ENCODE peak calls at places on chromosomes 13 and 19, in four cellular contexts. X, J, W and E are unnamed samples.
A peak's percentile ranks its signal among the peaks of the same experiment; 100 is the strongest.

GRCh38 chr19:41701401-41702075 is 6.9 kb upstream of the CEACAM5 start:
- DNase-seq in W (no peak), X (peak; percentile 63), J (no peak), E (no peak)

GRCh38 chr13:78680611-78681010 is 21.7 kb upstream of the OBI1 start:
- DNase-seq in X (no peak), J (no peak), W (no peak), E (no peak)

GRCh38 chr19:48991823-48992570 is 1.1 kb downstream of the GYS1 start:
- DNase-seq in J (peak; percentile 85), W (peak; percentile 62), X (peak; percentile 53), E (peak; percentile 56)

GRCh38 chr19:17089238-17089637 is 13.7 kb downstream of the MYO9B start:
- DNase-seq in X (no peak), W (peak; percentile 85), J (peak; percentile 87), E (peak; percentile 54)

GRCh38 chr13:102693781-102694180 is 1.1 kb downstream of the METTL21C start:
- DNase-seq in J (peak; percentile 50), X (no peak), W (peak; percentile 6), E (no peak)

GRCh38 chr13:65615506-65615905 is 1614.6 kb downstream of the PCDH9 start:
- DNase-seq in J (no peak), W (no peak), X (no peak), E (no peak)

GRCh38 chr13:32205426-32206096 is 109.6 kb downstream of the ZAR1L start:
- DNase-seq in J (peak; percentile 98), W (peak; percentile 42), X (no peak), E (no peak)

GRCh38 chr19:17727843-17728242 is 8.6 kb downstream of the MAP1S start:
- DNase-seq in W (no peak), X (no peak), J (no peak), E (no peak)

GRCh38 chr13:52412128-52412527 is 6.2 kb upstream of the THSD1 start:
- DNase-seq in J (no peak), W (no peak), X (no peak), E (no peak)

GRCh38 chr19:9901020-9901419 is 35.3 kb downstream of the OLFM2 start:
- DNase-seq in J (no peak), X (no peak), W (no peak), E (no peak)

GRCh38 chr19:30551271-30551670 is 179.1 kb downstream of the ZNF536 start:
- DNase-seq in X (no peak), W (no peak), J (no peak), E (no peak)

GRCh38 chr19:13872695-13873389 is 4.1 kb upstream of the NANOS3 start:
- DNase-seq in J (peak; percentile 22), X (no peak), W (no peak), E (no peak)

GRCh38 chr13:76792680-76793334 is 93.4 kb downstream of the KCTD12 start:
- DNase-seq in X (no peak), J (peak; percentile 52), W (no peak), E (no peak)

GRCh38 chr13:99968521-99969367 is 2.8 kb downstream of the ZIC5 start:
- DNase-seq in X (no peak), J (no peak), W (no peak), E (no peak)

GRCh38 chr19:15401397-15401710 is 17.4 kb downstream of the AKAP8L start:
- DNase-seq in J (no peak), W (no peak), X (no peak), E (no peak)

GRCh38 chr13:94079876-94080275 is 399.6 kb downstream of the DCT start:
- DNase-seq in J (peak; percentile 53), W (no peak), X (no peak), E (peak; percentile 27)

GRCh38 chr19:47310819-47311218 is 1.2 kb downstream of the C5AR1 start:
- DNase-seq in J (peak; percentile 40), W (no peak), X (no peak), E (no peak)

GRCh38 chr19:51548891-51549305 is 17.4 kb upstream of the SIGLEC6 start:
- DNase-seq in J (no peak), W (no peak), X (no peak), E (no peak)

GRCh38 chr13:20608438-20609020 is 41.6 kb downstream of the IFT88 start:
- DNase-seq in X (no peak), W (no peak), J (no peak), E (no peak)

GRCh38 chr13:107864543-107865460 is 350.5 kb downstream of the LIG4 start:
- DNase-seq in X (peak; percentile 8), W (peak; percentile 49), J (peak; percentile 73), E (no peak)

GRCh38 chr19:35090160-35090794 is 25.3 kb upstream of the FXYD3 start:
- DNase-seq in X (peak; percentile 83), W (no peak), J (peak; percentile 58), E (no peak)

GRCh38 chr13:89737051-89737450 is 1610.4 kb upstream of the MIR17HG start:
- DNase-seq in W (no peak), J (no peak), X (no peak), E (no peak)

GRCh38 chr19:18230941-18231734 is 4.9 kb upstream of the PDE4C start:
- DNase-seq in J (no peak), W (no peak), X (peak; percentile 54), E (no peak)

GRCh38 chr13:102440259-102440936 is 38.5 kb upstream of the FGF14 start:
- DNase-seq in W (no peak), J (no peak), X (peak; percentile 31), E (no peak)

GRCh38 chr13:46097015-46097414 is 7.8 kb downstream of the CPB2 start:
- DNase-seq in X (no peak), W (no peak), J (no peak), E (no peak)

GRCh38 chr19:1822210-1822609 is 10.1 kb upstream of the ATP8B3 start:
- DNase-seq in J (no peak), W (no peak), X (no peak), E (no peak)

GRCh38 chr13:56713656-56714055 is 427.1 kb upstream of the PRR20A start:
- DNase-seq in J (no peak), X (no peak), W (no peak), E (no peak)

GRCh38 chr19:55247621-55248099 is 11.2 kb downstream of the PPP6R1 start:
- DNase-seq in J (peak; percentile 47), X (peak; percentile 83), W (no peak), E (peak; percentile 4)

GRCh38 chr13:23414682-23415081 is 18.8 kb downstream of the SACS start:
- DNase-seq in J (no peak), W (no peak), X (no peak), E (no peak)

GRCh38 chr13:23407996-23408395 is 25.5 kb downstream of the SACS start:
- DNase-seq in W (no peak), X (no peak), J (no peak), E (no peak)

GRCh38 chr13:23411706-23412105 is 21.8 kb downstream of the SACS start:
- DNase-seq in X (no peak), W (no peak), J (no peak), E (no peak)

DNA sequence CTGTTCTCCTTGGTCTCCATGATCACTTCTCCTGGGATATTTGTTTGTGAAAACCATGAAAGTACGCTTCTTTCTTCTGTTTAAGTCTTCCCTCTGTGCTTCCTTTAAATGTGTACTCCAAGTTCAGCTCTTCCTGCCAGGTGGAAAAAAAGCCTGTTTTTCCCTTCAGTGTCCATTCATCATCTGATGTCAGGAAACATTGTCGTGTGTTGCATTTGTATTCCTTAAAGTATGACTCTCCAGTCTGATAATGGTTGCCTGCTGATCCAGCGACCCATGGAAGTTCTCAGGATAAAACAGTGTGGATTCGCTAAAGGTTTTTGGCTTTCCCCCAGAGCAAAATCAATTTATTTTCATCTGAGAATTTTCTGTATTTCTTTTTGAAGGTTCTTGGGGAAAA is 22.3 kb downstream of the SACS start:
- DNase-seq in J (no peak), X (no peak), W (no peak), E (no peak)
- TF ChIP-seq CTCF in J (no peak), X (no peak), W (no peak), E (no peak)

GRCh38 chr13:39773833-39774232 is 118.4 kb downstream of the COG6 start:
- DNase-seq in J (no peak), W (no peak), X (no peak), E (no peak)

GRCh38 chr13:39776439-39776838 is 121.0 kb downstream of the COG6 start:
- DNase-seq in W (peak; percentile 51), X (no peak), J (peak; percentile 61), E (no peak)

GRCh38 chr13:39777021-39777420 is 121.6 kb downstream of the COG6 start:
- DNase-seq in J (no peak), X (no peak), W (no peak), E (no peak)

GRCh38 chr13:39779337-39780270 is 124.1 kb downstream of the COG6 start:
- DNase-seq in W (no peak), X (no peak), J (peak; percentile 58), E (no peak)

GRCh38 chr13:39777527-39778061 is 122.1 kb downstream of the COG6 start:
- DNase-seq in X (peak; percentile 24), J (peak; percentile 86), W (peak; percentile 55), E (peak; percentile 54)
- TF ChIP-seq CTCF in X (no peak), J (peak; percentile 46), W (peak; percentile 58), E (peak; percentile 45)

GRCh38 chr19:40534148-40534547 is 42.5 kb upstream of the SHKBP1 start:
- DNase-seq in X (no peak), W (no peak), J (no peak), E (no peak)

GRCh38 chr19:40528533-40529092 is 48.1 kb upstream of the SHKBP1 start:
- DNase-seq in X (no peak), W (no peak), J (no peak), E (no peak)

GRCh38 chr19:40529093-40529954 is 47.3 kb upstream of the SHKBP1 start:
- DNase-seq in X (peak; percentile 93), J (peak; percentile 72), W (peak; percentile 54), E (peak; percentile 40)

GRCh38 chr19:40530091-40530901 is 46.4 kb upstream of the SHKBP1 start:
- DNase-seq in W (no peak), X (peak; percentile 45), J (no peak), E (no peak)

DNA sequence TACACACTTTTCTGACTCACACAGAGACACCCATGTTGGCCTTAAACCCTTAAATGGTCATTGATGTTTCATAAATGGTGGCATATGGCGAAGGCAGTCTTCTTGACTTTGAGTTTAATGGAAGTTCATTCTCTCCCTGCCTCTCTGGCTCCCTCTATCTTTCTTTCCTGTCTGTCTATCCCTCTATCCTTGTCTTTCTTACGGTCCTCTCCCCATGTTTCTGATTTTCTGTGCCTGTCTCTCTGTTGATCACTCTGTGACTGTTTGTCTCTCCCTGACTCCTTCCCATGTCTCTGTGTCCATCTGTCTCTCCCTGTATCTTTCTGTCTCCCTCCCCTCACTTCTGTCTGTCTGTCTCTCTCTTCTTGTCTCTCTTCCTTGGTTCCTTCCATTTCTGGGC is 43.2 kb upstream of the SHKBP1 start:
- DNase-seq in X (no peak), J (no peak), W (no peak), E (no peak)
- TF ChIP-seq CTCF in X (no peak), J (peak; percentile 35), W (peak; percentile 42), E (no peak)

DNA sequence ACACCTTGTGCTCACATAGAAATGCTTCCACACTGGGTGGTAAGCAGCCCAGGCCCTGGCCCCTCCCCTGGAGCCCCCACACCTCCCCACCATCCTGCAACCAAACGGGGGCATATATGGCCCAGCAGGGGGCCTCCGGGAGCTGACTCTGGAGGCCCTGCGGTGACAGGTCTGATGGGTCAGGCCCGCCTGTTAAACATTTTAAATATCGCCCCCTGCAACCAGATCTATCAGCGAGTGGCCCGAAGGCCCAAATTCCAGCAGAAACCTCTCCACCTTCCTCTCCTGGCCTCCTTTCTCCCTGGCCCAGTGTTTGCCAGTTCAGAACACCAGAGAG is 48.0 kb upstream of the KATNAL1 start:
- DNase-seq in J (no peak), W (no peak), X (no peak), E (no peak)
- TF ChIP-seq CTCF in J (peak; percentile 36), W (peak; percentile 32), X (no peak), E (no peak)

GRCh38 chr13:41411536-41411935 is 45.8 kb upstream of the RGCC start:
- DNase-seq in W (peak; percentile 16), J (peak; percentile 79), X (peak; percentile 28), E (peak; percentile 44)
- TF ChIP-seq CTCF in W (peak; percentile 48), J (peak; percentile 52), X (no peak), E (peak; percentile 52)